ENCODE peak calls at places on chromosomes 2 and 18, in four cellular contexts. Q is WERI-Rb-1, U is upper lobe of left lung, H is adrenal gland. G is an unnamed sample.
A peak's percentile ranks its signal among the peaks of the same experiment; 100 is the strongest.

GRCh38 chr18:68972176-68972575 is 174.3 kb downstream of the CCDC102B start:
- DNase-seq in Q (no peak), U (no peak), H (no peak), G (no peak)

GRCh38 chr2:241489733-241490443 is 18.5 kb downstream of the STK25 start:
- DNase-seq in Q (no peak), U (peak; percentile 52), H (no peak), G (no peak)

GRCh38 chr18:48068916-48069445 is 138.5 kb upstream of the SMAD2 start:
- DNase-seq in Q (no peak), U (peak; percentile 45), H (no peak), G (no peak)

GRCh38 chr18:7548721-7549120 is 18.4 kb upstream of the PTPRM start:
- DNase-seq in Q (no peak), U (no peak), H (no peak), G (no peak)

GRCh38 chr2:112881217-112882000 is 29.6 kb upstream of the IL37 start:
- DNase-seq in Q (no peak), U (no peak), H (peak; percentile 36), G (peak; percentile 91)

GRCh38 chr2:43312751-43313641 is 86.6 kb upstream of the ZFP36L2 start:
- DNase-seq in Q (no peak), U (no peak), H (no peak), G (peak; percentile 75)

GRCh38 chr2:226207671-226208070 is 591.9 kb downstream of the IRS1 start:
- DNase-seq in Q (no peak), U (no peak), H (no peak), G (no peak)

GRCh38 chr18:75041586-75041985 is 167.4 kb downstream of the PTGR3 start:
- DNase-seq in Q (no peak), U (no peak), H (no peak), G (no peak)

GRCh38 chr2:218031261-218031660 is 28.5 kb upstream of the TNS1 start:
- DNase-seq in Q (no peak), U (no peak), H (peak; percentile 5), G (no peak)

GRCh38 chr18:80044072-80044471 is 9.8 kb downstream of the RBFA start:
- DNase-seq in Q (no peak), U (no peak), H (no peak), G (no peak)
- H3K4me3 ChIP-seq in Q (no peak overlapping the region), U (no peak overlapping the region), H (no peak overlapping the region), G (no peak overlapping the region)

GRCh38 chr18:79753391-79753851 is 44.3 kb upstream of the KCNG2 start:
- DNase-seq in Q (no peak), U (peak; percentile 72), H (no peak), G (no peak)
- H3K36me3 ChIP-seq in Q (peaks cover 25% of the 10 kb centered on the region), U (no peaks in the 10 kb centered on the region), H (peaks cover 25% of the 10 kb centered on the region), G (no peaks in the 10 kb centered on the region)

GRCh38 chr2:119756837-119757236 is 2.9 kb upstream of the PTPN4 start:
- DNase-seq in Q (no peak), U (no peak), H (peak; percentile 77), G (peak; percentile 97)
- H3K9me3 ChIP-seq in Q (peaks cover 2% of the 10 kb centered on the region), U (no peaks in the 10 kb centered on the region), H (no peaks in the 10 kb centered on the region), G (no peaks in the 10 kb centered on the region)

GRCh38 chr2:239777219-239777618 is 247.9 kb downstream of the NDUFA10 start:
- DNase-seq in Q (no peak), U (peak; percentile 49), H (no peak), G (no peak)

GRCh38 chr2:239775623-239776440 is 249.3 kb downstream of the NDUFA10 start:
- DNase-seq in Q (no peak), U (peak; percentile 44), H (peak; percentile 18), G (no peak)

GRCh38 chr2:239778042-239778811 is 246.9 kb downstream of the NDUFA10 start:
- DNase-seq in Q (no peak), U (peak; percentile 56), H (no peak), G (no peak)

GRCh38 chr2:239774933-239775622 is 250.1 kb downstream of the NDUFA10 start:
- DNase-seq in Q (no peak), U (no peak), H (no peak), G (no peak)

GRCh38 chr2:239776441-239777033 is 248.6 kb downstream of the NDUFA10 start:
- DNase-seq in Q (no peak), U (no peak), H (no peak), G (no peak)
- H3K4me3 ChIP-seq in Q (no peak overlapping the region), U (no peak overlapping the region), H (no peak overlapping the region), G (no peak overlapping the region)

GRCh38 chr2:183001948-183002347 is 36.3 kb downstream of the NCKAP1 start:
- DNase-seq in Q (no peak), U (no peak), H (no peak), G (no peak)
- H3K36me3 ChIP-seq in Q (peaks cover 37% of the 10 kb centered on the region), U (peaks cover 4% of the 10 kb centered on the region), H (peaks cover 12% of the 10 kb centered on the region), G (peaks cover 34% of the 10 kb centered on the region)

G was measured in MG63.